ENCODE peak calls at places on chromosomes 16 and 17, in four cellular contexts. G is breast epithelium, D is cardiac fibroblast, R is cardiac muscle cell. C is an unnamed sample.

GRCh38 chr17:21095735-21096134 is 31.0 kb upstream of the DHRS7B start:
- DNase-seq in R (no peak), D (no peak), G (no peak), C (no peak)

GRCh38 chr17:50844117-50844700 is 8.8 kb downstream of the WFIKKN2 start:
- DNase-seq in D (no peak), G (no peak), R (no peak), C (no peak)

GRCh38 chr17:36777118-36777517 is 160.2 kb upstream of the LHX1 start:
- DNase-seq in D (peak; percentile 6), R (peak; percentile 39), G (no peak), C (no peak)

GRCh38 chr17:77952368-77952767 is 6.1 kb upstream of the TNRC6C start:
- DNase-seq in R (no peak), D (no peak), G (no peak), C (peak; percentile 8)

GRCh38 chr17:57943645-57944044 is 11.6 kb downstream of the CUEDC1 start:
- DNase-seq in R (no peak), G (no peak), D (no peak), C (no peak)

GRCh38 chr16:84141143-84141670 is 3.8 kb downstream of the HSDL1 start:
- DNase-seq in G (no peak), R (no peak), D (no peak), C (no peak)

GRCh38 chr17:1067282-1067956 is 70.5 kb downstream of the TIMM22 start:
- DNase-seq in R (peak; percentile 68), D (peak; percentile 46), G (no peak), C (no peak)

GRCh38 chr16:56558024-56558747 is 6.7 kb upstream of the MT4 start:
- DNase-seq in G (peak; percentile 63), D (peak; percentile 27), R (peak; percentile 46), C (no peak)

GRCh38 chr16:83744521-83744981 is 63.2 kb upstream of the HSBP1 start:
- DNase-seq in R (no peak), G (peak; percentile 30), D (no peak), C (no peak)

GRCh38 chr16:54931757-54932660 is 1.3 kb downstream of the IRX5 start:
- DNase-seq in D (no peak), R (no peak), G (no peak), C (no peak)

GRCh38 chr17:11238710-11239109 is 2.3 kb upstream of the SHISA6 start:
- DNase-seq in R (no peak), D (no peak), G (no peak), C (no peak)

GRCh38 chr17:41496803-41497484 is 7.2 kb upstream of the KRT36 start:
- DNase-seq in D (peak; percentile 91), R (peak; percentile 93), G (peak; percentile 76), C (peak; percentile 94)

GRCh38 chr16:64051826-64052225 is 1070.0 kb downstream of the CDH11 start:
- DNase-seq in R (peak; percentile 38), D (peak; percentile 35), G (no peak), C (peak; percentile 14)

GRCh38 chr17:49553676-49554335 is 21.9 kb upstream of the NXPH3 start:
- DNase-seq in D (no peak), R (no peak), G (no peak), C (no peak)

GRCh38 chr16:70158261-70158939 is 15.2 kb upstream of the CLEC18C start:
- DNase-seq in G (no peak), R (no peak), D (no peak), C (no peak)

GRCh38 chr17:78325076-78325712 is 34.7 kb downstream of the SOCS3 start:
- DNase-seq in D (peak; percentile 79), R (peak; percentile 72), G (no peak), C (no peak)

GRCh38 chr16:31568577-31569359 is 41.1 kb downstream of the AHSP start:
- DNase-seq in R (peak; percentile 23), G (no peak), D (peak; percentile 6), C (peak; percentile 12)
- H3K4me3 ChIP-seq in R (peak overlapping the region; percentile 29), G (peak overlapping the region; percentile 37), D (peak overlapping the region; percentile 5), C (no peak overlapping the region)

DNA sequence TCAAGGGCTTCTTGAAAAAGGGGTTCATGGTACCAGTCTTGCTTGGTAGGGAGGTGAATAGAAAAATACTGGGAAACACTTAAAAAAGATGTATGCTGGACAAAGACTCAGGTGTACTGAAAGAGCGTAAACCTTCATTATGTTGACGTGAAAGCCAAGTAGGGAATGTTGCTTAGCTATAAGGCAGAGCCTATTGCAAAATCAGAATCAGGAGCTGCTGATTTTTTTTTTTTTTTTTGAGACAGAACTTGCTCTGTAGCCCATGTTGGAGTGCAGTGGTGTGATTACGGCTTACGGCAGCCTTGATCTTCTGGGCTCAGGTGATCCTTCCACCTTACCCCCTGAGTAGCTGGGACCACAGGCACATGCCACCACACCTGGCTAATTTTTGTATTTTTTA is 3.9 kb downstream of the TMEM94 start:
- DNase-seq in G (no peak), D (no peak), R (no peak), C (no peak)
- H3K4me3 ChIP-seq in G (no peak overlapping the region), D (no peak overlapping the region), R (no peak overlapping the region), C (no peak overlapping the region)

GRCh38 chr17:7557147-7557764 is 1.3 kb upstream of the TNFSF13 start:
- DNase-seq in G (peak; percentile 34), R (no peak), D (no peak), C (peak; percentile 86)
- H3K4me3 ChIP-seq in G (no peak overlapping the region), R (no peak overlapping the region), D (no peak overlapping the region), C (no peak overlapping the region)

GRCh38 chr17:66357037-66357436 is 54.6 kb downstream of the PRKCA start:
- DNase-seq in G (no peak), D (no peak), R (no peak), C (no peak)
- H3K4me3 ChIP-seq in G (no peak overlapping the region), D (no peak overlapping the region), R (no peak overlapping the region), C (no peak overlapping the region)

DNA sequence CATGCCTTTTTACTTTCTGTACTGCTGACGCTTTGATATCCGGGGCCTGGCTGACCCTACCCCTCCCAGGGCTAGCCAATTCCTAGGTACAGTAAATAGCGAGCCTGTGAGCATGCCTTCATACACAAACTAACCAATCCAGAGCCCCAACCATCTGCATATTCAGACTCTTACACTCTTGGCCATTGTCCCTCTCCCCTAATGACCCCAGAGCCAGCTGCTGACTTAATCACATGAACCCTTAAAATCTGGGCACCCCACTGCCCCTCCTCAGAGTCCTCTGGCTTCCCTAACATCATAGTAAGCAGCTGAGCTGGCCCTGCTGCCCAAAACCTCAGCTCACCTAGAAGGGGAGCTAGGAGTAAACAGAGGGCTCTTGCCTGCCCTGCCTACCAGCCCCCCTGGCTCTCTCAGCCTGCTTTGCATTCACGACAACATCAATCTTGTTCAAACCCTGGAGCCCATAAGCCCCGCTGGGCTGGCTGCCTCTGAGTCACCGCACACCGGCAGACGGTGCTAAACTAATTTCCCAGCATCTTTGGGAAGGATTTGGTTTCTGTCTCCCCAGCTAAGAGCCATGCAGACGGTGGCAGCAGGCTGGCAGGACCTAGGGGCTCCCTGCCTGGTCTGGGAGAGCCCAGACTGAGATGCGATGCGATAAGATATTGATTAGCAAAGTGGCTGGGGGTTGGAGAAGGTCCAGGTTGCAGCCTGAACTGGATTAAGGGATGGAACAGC is 63.2 kb downstream of the CLEC19A start:
- DNase-seq in D (no peak), G (no peak), R (no peak), C (no peak)
- H3K4me3 ChIP-seq in D (no peak overlapping the region), G (no peak overlapping the region), R (no peak overlapping the region), C (no peak overlapping the region)

GRCh38 chr17:18364166-18364565 is 816 bp upstream of the SHMT1 start:
- DNase-seq in D (no peak), R (no peak), G (no peak), C (no peak)

GRCh38 chr17:18363021-18363941 is at the start of gene SHMT1:
- DNase-seq in G (peak; percentile 93), D (peak; percentile 90), R (peak; percentile 92), C (peak; percentile 97)

GRCh38 chr17:18360518-18360917 is 2.8 kb downstream of the SHMT1 start:
- DNase-seq in D (no peak), R (no peak), G (no peak), C (peak; percentile 69)

GRCh38 chr17:18362509-18363020 is 785 bp downstream of the SHMT1 start:
- DNase-seq in G (peak; percentile 40), R (peak; percentile 57), D (peak; percentile 36), C (peak; percentile 87)

DNA sequence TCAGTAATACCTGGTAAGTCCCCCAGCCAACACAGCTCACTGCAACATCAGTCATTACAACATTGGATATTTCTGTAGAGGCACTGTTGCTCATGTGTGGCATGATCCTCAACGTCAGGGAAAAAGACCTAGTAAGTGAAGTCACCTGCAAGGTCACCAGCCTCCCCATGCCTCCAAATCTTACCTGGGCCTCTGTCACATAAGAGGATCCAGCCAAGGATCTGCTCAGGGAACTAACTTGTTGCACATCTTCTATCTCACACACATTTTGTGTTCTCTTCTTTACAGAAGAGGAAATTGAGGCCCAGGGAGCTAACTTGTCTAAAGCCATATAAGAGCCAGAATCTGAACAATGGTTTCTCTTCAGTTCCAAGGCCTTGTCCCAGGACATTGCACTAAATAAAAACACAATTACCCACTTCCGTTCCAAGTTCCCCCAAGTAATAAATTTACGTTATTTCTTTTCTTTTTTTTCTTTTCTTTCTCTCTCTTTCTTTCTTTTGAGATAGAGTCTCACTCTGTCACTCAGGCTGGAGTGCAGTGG is 1.4 kb downstream of the SHMT1 start:
- DNase-seq in R (no peak), D (no peak), G (no peak), C (peak; percentile 17)
- H3K4me3 ChIP-seq in R (no peak overlapping the region), D (no peak overlapping the region), G (peak overlapping the region; percentile 71), C (no peak overlapping the region)